ENCODE peak calls at places on chromosomes 16 and 17, in four cellular contexts. One of them, this sample, is unnamed.
A peak's percentile ranks its signal among the peaks of the same experiment; 100 is the strongest.

GRCh38 chr17:38465420-38466345 is 37.4 kb downstream of the ARHGAP23 start:
- DNase-seq in K562: peak; percentile 20
- DNase-seq in WTC11: no peak
- DNase-seq in HepG2: no peak
- DNase-seq in this sample: peak; percentile 4

GRCh38 chr17:50265690-50266306 is 8.5 kb upstream of the TMEM92 start:
- DNase-seq in K562: no peak
- DNase-seq in WTC11: no peak
- DNase-seq in HepG2: no peak
- DNase-seq in this sample: no peak

GRCh38 chr17:74271902-74272563 is 2.0 kb upstream of the DNAI2 start:
- DNase-seq in K562: no peak
- DNase-seq in WTC11: no peak
- DNase-seq in HepG2: no peak
- DNase-seq in this sample: no peak

GRCh38 chr17:45319239-45319703 is 2.5 kb upstream of the MAP3K14 start:
- DNase-seq in K562: no peak
- DNase-seq in WTC11: no peak
- DNase-seq in HepG2: no peak
- DNase-seq in this sample: no peak

GRCh38 chr16:48276102-48276501 is 28.8 kb upstream of the ABCC11 start:
- DNase-seq in K562: no peak
- DNase-seq in WTC11: no peak
- DNase-seq in HepG2: peak; percentile 18
- DNase-seq in this sample: no peak

GRCh38 chr17:80446645-80447405 is 29.6 kb downstream of the NPTX1 start:
- DNase-seq in K562: no peak
- DNase-seq in WTC11: no peak
- DNase-seq in HepG2: no peak
- DNase-seq in this sample: no peak

GRCh38 chr17:2466936-2467335 is 44.8 kb downstream of the METTL16 start:
- DNase-seq in K562: no peak
- DNase-seq in WTC11: no peak
- DNase-seq in HepG2: no peak
- DNase-seq in this sample: no peak

GRCh38 chr17:5943232-5943631 is 126.9 kb upstream of the WSCD1 start:
- DNase-seq in K562: peak; percentile 43
- DNase-seq in WTC11: no peak
- DNase-seq in HepG2: no peak
- DNase-seq in this sample: no peak

GRCh38 chr17:76702941-76703637 is 7.7 kb downstream of the MXRA7 start:
- DNase-seq in K562: no peak
- DNase-seq in WTC11: no peak
- DNase-seq in HepG2: no peak
- DNase-seq in this sample: no peak

GRCh38 chr16:80117731-80118130 is 423.1 kb upstream of the DYNLRB2 start:
- DNase-seq in K562: no peak
- DNase-seq in WTC11: no peak
- DNase-seq in HepG2: no peak
- DNase-seq in this sample: no peak

GRCh38 chr17:4598776-4599504 is 14.6 kb downstream of the SMTNL2 start:
- DNase-seq in K562: no peak
- DNase-seq in WTC11: no peak
- DNase-seq in HepG2: no peak
- DNase-seq in this sample: no peak

GRCh38 chr16:84888450-84888849 is 68.7 kb downstream of the CRISPLD2 start:
- DNase-seq in K562: no peak
- DNase-seq in WTC11: no peak
- DNase-seq in HepG2: no peak
- DNase-seq in this sample: no peak

GRCh38 chr17:71157297-71157696 is 963.5 kb upstream of the SOX9 start:
- DNase-seq in K562: no peak
- DNase-seq in WTC11: no peak
- DNase-seq in HepG2: no peak
- DNase-seq in this sample: no peak

GRCh38 chr16:4611337-4612023 is 3.2 kb downstream of the UBALD1 start:
- DNase-seq in K562: no peak
- DNase-seq in WTC11: no peak
- DNase-seq in HepG2: no peak
- DNase-seq in this sample: no peak

GRCh38 chr17:18254888-18255649 is 3.5 kb downstream of the FLII start:
- DNase-seq in K562: no peak
- DNase-seq in WTC11: no peak
- DNase-seq in HepG2: no peak
- DNase-seq in this sample: no peak

GRCh38 chr16:30124985-30125379 is 2.0 kb upstream of the MAPK3 start:
- DNase-seq in K562: no peak
- DNase-seq in WTC11: no peak
- DNase-seq in HepG2: no peak
- DNase-seq in this sample: no peak

GRCh38 chr16:54204756-54205155 is 81.8 kb downstream of the IRX3 start:
- DNase-seq in K562: no peak
- DNase-seq in WTC11: no peak
- DNase-seq in HepG2: no peak
- DNase-seq in this sample: no peak

GRCh38 chr17:71184716-71185115 is 936.1 kb upstream of the SOX9 start:
- DNase-seq in K562: peak; percentile 7
- DNase-seq in WTC11: no peak
- DNase-seq in HepG2: no peak
- DNase-seq in this sample: no peak

GRCh38 chr16:87295259-87295658 is 21.9 kb downstream of the C16orf95 start:
- DNase-seq in K562: peak; percentile 86
- DNase-seq in WTC11: no peak
- DNase-seq in HepG2: peak; percentile 78
- DNase-seq in this sample: peak; percentile 56

GRCh38 chr17:49287481-49287880 is 56.9 kb upstream of the PHOSPHO1 start:
- DNase-seq in K562: no peak
- DNase-seq in WTC11: no peak
- DNase-seq in HepG2: no peak
- DNase-seq in this sample: no peak

GRCh38 chr16:84874553-84874952 is 54.8 kb downstream of the CRISPLD2 start:
- DNase-seq in K562: no peak
- DNase-seq in WTC11: no peak
- DNase-seq in HepG2: no peak
- DNase-seq in this sample: no peak

GRCh38 chr16:65500007-65500406 is 378.1 kb upstream of the CDH11 start:
- DNase-seq in K562: no peak
- DNase-seq in WTC11: no peak
- DNase-seq in HepG2: no peak
- DNase-seq in this sample: no peak

GRCh38 chr16:58451945-58452401 is 48.0 kb upstream of the NDRG4 start:
- DNase-seq in K562: no peak
- DNase-seq in WTC11: no peak
- DNase-seq in HepG2: peak; percentile 85
- DNase-seq in this sample: no peak

GRCh38 chr16:88762258-88762870 is 22.7 kb downstream of the PIEZO1 start:
- DNase-seq in K562: no peak
- DNase-seq in WTC11: no peak
- DNase-seq in HepG2: no peak
- DNase-seq in this sample: no peak

GRCh38 chr17:75861927-75862317 is 6.8 kb upstream of the WBP2 start:
- DNase-seq in K562: no peak
- DNase-seq in WTC11: no peak
- DNase-seq in HepG2: no peak
- DNase-seq in this sample: no peak

GRCh38 chr16:75566889-75567255 is 693 bp downstream of the GABARAPL2 start:
- DNase-seq in K562: peak; percentile 48
- DNase-seq in WTC11: peak; percentile 33
- DNase-seq in HepG2: no peak
- DNase-seq in this sample: peak; percentile 18

GRCh38 chr16:11572301-11572995 is 14.3 kb downstream of the LITAF start:
- DNase-seq in K562: no peak
- DNase-seq in WTC11: no peak
- DNase-seq in HepG2: no peak
- DNase-seq in this sample: no peak

GRCh38 chr16:31899505-31899904 is 25.9 kb downstream of the ZNF267 start:
- DNase-seq in K562: no peak
- DNase-seq in WTC11: no peak
- DNase-seq in HepG2: no peak
- DNase-seq in this sample: no peak

GRCh38 chr17:79933863-79934652 is 94.8 kb upstream of the CBX4 start:
- DNase-seq in K562: no peak
- DNase-seq in WTC11: no peak
- DNase-seq in HepG2: no peak
- DNase-seq in this sample: no peak

GRCh38 chr17:42814633-42815399 is 9.3 kb downstream of the BECN1 start:
- DNase-seq in K562: no peak
- DNase-seq in WTC11: no peak
- DNase-seq in HepG2: no peak
- DNase-seq in this sample: no peak
- TF ChIP-seq ELF4 in K562: no peak
- TF ChIP-seq ELF4 in WTC11: no peak
- TF ChIP-seq ELF4 in HepG2: no peak
- TF ChIP-seq ELF4 in this sample: no peak

DNA sequence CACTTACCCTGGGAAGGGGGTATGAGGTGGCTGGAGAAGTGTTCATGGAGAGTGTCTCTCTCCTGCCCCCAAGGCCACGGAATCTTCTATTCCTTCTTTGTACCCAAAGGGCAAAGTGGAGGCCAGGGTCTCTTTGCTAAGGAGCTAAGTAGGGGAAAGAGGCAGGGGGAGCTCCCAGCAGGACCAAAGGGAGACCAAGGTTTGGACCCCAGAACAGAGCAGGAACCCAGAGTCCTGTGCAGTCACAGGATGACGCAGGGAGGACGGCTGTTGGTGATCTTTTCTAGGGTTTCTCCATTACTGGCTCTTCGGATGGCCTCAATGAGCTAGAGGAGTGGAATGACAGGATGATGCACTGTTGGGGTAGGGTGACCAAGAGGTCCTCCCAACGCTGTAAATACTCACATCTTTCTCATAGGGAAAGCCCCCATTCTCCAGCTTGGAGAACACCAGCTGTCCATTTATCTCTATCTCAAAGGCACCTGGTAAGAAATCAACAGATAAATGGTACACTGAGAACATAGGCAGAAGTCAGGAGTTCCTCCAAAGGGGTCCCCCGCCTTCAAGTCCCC is 966 bp downstream of the MIEN1 start:
- DNase-seq in K562: no peak
- DNase-seq in WTC11: no peak
- DNase-seq in HepG2: no peak
- DNase-seq in this sample: no peak
- TF ChIP-seq ELF4 in K562: no peak
- TF ChIP-seq ELF4 in WTC11: no peak
- TF ChIP-seq ELF4 in HepG2: no peak
- TF ChIP-seq ELF4 in this sample: no peak

GRCh38 chr16:1870365-1871082 is 1.4 kb downstream of the MEIOB start:
- DNase-seq in K562: no peak
- DNase-seq in WTC11: no peak
- DNase-seq in HepG2: peak; percentile 89
- DNase-seq in this sample: no peak
- TF ChIP-seq ELF4 in K562: no peak
- TF ChIP-seq ELF4 in WTC11: no peak
- TF ChIP-seq ELF4 in HepG2: no peak
- TF ChIP-seq ELF4 in this sample: no peak

GRCh38 chr16:50497592-50497991 is 50.6 kb upstream of the NKD1 start:
- DNase-seq in K562: no peak
- DNase-seq in WTC11: no peak
- DNase-seq in HepG2: peak; percentile 57
- DNase-seq in this sample: no peak
- TF ChIP-seq ELF4 in K562: no peak
- TF ChIP-seq ELF4 in WTC11: no peak
- TF ChIP-seq ELF4 in HepG2: no peak
- TF ChIP-seq ELF4 in this sample: no peak

GRCh38 chr17:47715669-47716325 is 17.2 kb upstream of the TBX21 start:
- DNase-seq in K562: no peak
- DNase-seq in WTC11: no peak
- DNase-seq in HepG2: no peak
- DNase-seq in this sample: no peak

GRCh38 chr17:47712330-47713023 is 18.5 kb downstream of the TBKBP1 start:
- DNase-seq in K562: no peak
- DNase-seq in WTC11: no peak
- DNase-seq in HepG2: no peak
- DNase-seq in this sample: no peak

GRCh38 chr17:47714773-47715396 is 18.2 kb upstream of the TBX21 start:
- DNase-seq in K562: no peak
- DNase-seq in WTC11: no peak
- DNase-seq in HepG2: no peak
- DNase-seq in this sample: no peak

GRCh38 chr17:47716381-47716780 is 16.7 kb upstream of the TBX21 start:
- DNase-seq in K562: no peak
- DNase-seq in WTC11: no peak
- DNase-seq in HepG2: no peak
- DNase-seq in this sample: no peak

DNA sequence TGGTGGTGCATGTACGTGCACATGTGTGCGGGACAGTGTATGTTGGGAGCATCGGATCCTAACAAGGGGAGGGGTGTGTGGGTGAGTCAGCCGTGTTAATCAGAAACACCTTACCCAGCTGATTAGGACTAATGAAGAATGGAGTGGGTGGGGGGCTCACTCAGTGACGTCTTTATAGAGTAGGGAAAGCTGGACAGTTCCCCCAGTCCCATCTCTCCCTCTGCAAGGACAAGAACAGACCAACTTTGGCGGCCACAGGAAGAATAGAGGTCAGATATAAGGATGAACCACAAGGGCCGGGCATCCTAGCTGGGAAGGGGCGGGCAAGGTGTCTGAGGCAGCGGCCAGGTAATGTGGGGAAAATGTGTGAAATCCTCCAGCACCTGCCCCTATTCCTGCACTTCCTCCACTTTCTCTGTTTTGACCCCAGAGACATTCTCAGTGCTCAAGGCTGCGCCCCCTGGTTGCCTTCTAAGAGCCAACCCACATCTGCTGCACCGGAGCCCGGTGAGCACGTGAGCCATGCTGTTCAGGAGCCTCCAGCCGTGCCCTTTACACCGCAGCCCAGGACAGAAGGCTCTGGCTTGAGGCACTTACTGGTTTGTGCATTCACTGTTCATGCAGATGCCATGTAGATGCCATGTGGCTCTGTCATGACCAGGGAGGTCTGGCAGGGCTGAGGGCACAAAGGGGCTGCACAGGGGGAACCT is 18.9 kb upstream of the TBX21 start:
- DNase-seq in K562: no peak
- DNase-seq in WTC11: peak; percentile 47
- DNase-seq in HepG2: no peak
- DNase-seq in this sample: no peak
- TF ChIP-seq ELF4 in K562: no peak
- TF ChIP-seq ELF4 in WTC11: no peak
- TF ChIP-seq ELF4 in HepG2: no peak
- TF ChIP-seq ELF4 in this sample: no peak